ENCODE peak calls at places on chromosomes 11 and 22, in five cellular contexts. R is heart left ventricle; C is CD8-positive, alpha-beta T cell; E is thoracic aorta; F is PC-3. J is an unnamed sample.

GRCh38 chr11:102955624-102956023 is at the start of gene MMP13:
- DNase-seq in E (no peak), C (no peak), R (no peak), F (peak; percentile 97), J (no peak)

GRCh38 chr11:35045219-35045819 is 93.7 kb upstream of the CD44 start:
- DNase-seq in F (no peak), C (peak; percentile 79), E (no peak), R (no peak), J (peak; percentile 81)

GRCh38 chr22:36162127-36163034 is 1.8 kb upstream of the APOL3 start:
- DNase-seq in E (no peak), R (no peak), F (no peak), C (peak; percentile 40), J (no peak)

GRCh38 chr11:47946682-47947575 is 33.4 kb upstream of the PTPRJ start:
- DNase-seq in C (peak; percentile 17), F (peak; percentile 98), E (peak; percentile 60), R (peak; percentile 23), J (peak; percentile 71)

GRCh38 chr11:326842-327580 is 6.4 kb upstream of the IFITM3 start:
- DNase-seq in C (peak; percentile 77), R (peak; percentile 91), F (no peak), E (peak; percentile 38), J (peak; percentile 95)

GRCh38 chr11:75578977-75579376 is 16.9 kb downstream of the SERPINH1 start:
- DNase-seq in F (no peak), R (no peak), C (no peak), E (no peak), J (no peak)

GRCh38 chr11:30131535-30131934 is 99.3 kb upstream of the FSHB start:
- DNase-seq in C (no peak), E (no peak), R (no peak), F (no peak), J (no peak)

GRCh38 chr22:28441720-28442263 is 237.8 kb downstream of the TTC28 start:
- DNase-seq in E (no peak), F (no peak), C (no peak), R (no peak), J (no peak)

GRCh38 chr11:40732107-40732506 is 727.3 kb downstream of the LRRC4C start:
- DNase-seq in F (no peak), C (no peak), R (no peak), E (no peak), J (no peak)

GRCh38 chr11:60777572-60777971 is 7.6 kb upstream of the MS4A10 start:
- DNase-seq in R (no peak), F (peak; percentile 90), C (no peak), E (no peak), J (peak; percentile 44)

GRCh38 chr11:351411-351810 is 17.9 kb upstream of the B4GALNT4 start:
- DNase-seq in F (no peak), C (no peak), R (no peak), E (no peak), J (peak; percentile 37)

GRCh38 chr11:119491753-119492455 is 68.9 kb upstream of the THY1 start:
- DNase-seq in C (no peak), R (no peak), E (no peak), F (peak; percentile 36), J (no peak)

GRCh38 chr11:60316317-60316716 is 10.7 kb upstream of the MS4A6E start:
- DNase-seq in F (no peak), E (no peak), C (no peak), R (no peak), J (no peak)

GRCh38 chr11:41497974-41498373 is 38.5 kb upstream of the LRRC4C start:
- DNase-seq in C (no peak), F (no peak), R (no peak), E (no peak), J (no peak)

GRCh38 chr11:9002920-9003572 is 755 bp downstream of the NRIP3 start:
- DNase-seq in R (no peak), F (no peak), C (no peak), E (no peak), J (no peak)

GRCh38 chr22:25350551-25350971 is 131.1 kb downstream of the CRYBB2 start:
- DNase-seq in C (no peak), E (no peak), R (no peak), F (no peak), J (no peak)

GRCh38 chr11:128290106-128290840 is 297.1 kb downstream of the ETS1 start:
- DNase-seq in F (peak; percentile 94), E (no peak), C (peak; percentile 69), R (peak; percentile 73), J (peak; percentile 91)

GRCh38 chr22:50253046-50253580 is 2.0 kb upstream of the HDAC10 start:
- DNase-seq in R (no peak), E (no peak), C (no peak), F (no peak), J (no peak)

GRCh38 chr11:126430581-126431320 is 75.3 kb downstream of the ST3GAL4 start:
- DNase-seq in R (no peak), E (no peak), F (peak; percentile 56), C (no peak), J (no peak)

GRCh38 chr11:63951779-63952536 is 13.2 kb downstream of the NAA40 start:
- DNase-seq in E (no peak), F (no peak), R (no peak), C (peak; percentile 47), J (peak; percentile 68)

GRCh38 chr22:40529817-40530216 is 106.7 kb downstream of the MRTFA start:
- DNase-seq in R (no peak), E (no peak), F (no peak), C (no peak), J (no peak)

GRCh38 chr22:40525250-40525884 is 111.2 kb downstream of the MRTFA start:
- DNase-seq in C (peak; percentile 76), E (no peak), F (peak; percentile 48), R (peak; percentile 41), J (peak; percentile 80)

GRCh38 chr22:40531951-40532900 is 104.3 kb downstream of the MRTFA start:
- DNase-seq in R (no peak), F (no peak), C (no peak), E (no peak), J (no peak)

GRCh38 chr22:40524392-40525249 is 111.9 kb downstream of the MRTFA start:
- DNase-seq in R (no peak), F (peak; percentile 39), E (no peak), C (no peak), J (no peak)

GRCh38 chr22:40526960-40527359 is 109.6 kb downstream of the MRTFA start:
- DNase-seq in E (no peak), R (no peak), C (no peak), F (peak; percentile 18), J (no peak)
- H3K27ac ChIP-seq in E (peak overlapping the region; percentile 61), R (no peak overlapping the region), C (no peak overlapping the region), F (peak overlapping the region; percentile 3), J (no peak overlapping the region)

GRCh38 chr11:46220313-46220712 is 57.1 kb upstream of the CREB3L1 start:
- DNase-seq in R (no peak), F (no peak), C (no peak), E (no peak), J (no peak)

GRCh38 chr11:46212720-46213119 is 64.7 kb upstream of the CREB3L1 start:
- DNase-seq in C (no peak), E (no peak), F (peak; percentile 28), R (no peak), J (no peak)

GRCh38 chr11:46215208-46215931 is 62.1 kb upstream of the CREB3L1 start:
- DNase-seq in R (no peak), F (no peak), C (no peak), E (no peak), J (no peak)

GRCh38 chr11:46216765-46217089 is 60.7 kb upstream of the CREB3L1 start:
- DNase-seq in C (no peak), F (no peak), R (no peak), E (no peak), J (no peak)

GRCh38 chr11:46216040-46216764 is 61.3 kb upstream of the CREB3L1 start:
- DNase-seq in E (no peak), F (no peak), R (no peak), C (no peak), J (peak; percentile 51)
- H3K4me3 ChIP-seq in E (peak overlapping the region; percentile 47), F (no peak overlapping the region), R (peak overlapping the region; percentile 54), C (no peak overlapping the region), J (peak overlapping the region; percentile 18)

GRCh38 chr11:11538277-11538960 is 83.4 kb downstream of the GALNT18 start:
- DNase-seq in F (no peak), E (no peak), C (no peak), R (peak; percentile 84), J (no peak)
- H3K27ac ChIP-seq in F (no peak overlapping the region), E (peak overlapping the region; percentile 13), C (no peak overlapping the region), R (peak overlapping the region; percentile 89), J (no peak overlapping the region)

GRCh38 chr11:124864892-124865180 is 396 bp upstream of the ROBO3 start:
- DNase-seq in R (no peak), E (no peak), C (no peak), F (no peak), J (no peak)
- H3K4me3 ChIP-seq in R (peak overlapping the region; percentile 45), E (peak overlapping the region; percentile 62), C (no peak overlapping the region), F (no peak overlapping the region), J (no peak overlapping the region)

GRCh38 chr11:65078151-65078550 is 5.7 kb downstream of the CDCA5 start:
- DNase-seq in E (no peak), F (peak; percentile 69), R (no peak), C (peak; percentile 77), J (peak; percentile 92)
- H3K27ac ChIP-seq in E (no peak overlapping the region), F (no peak overlapping the region), R (no peak overlapping the region), C (no peak overlapping the region), J (peak overlapping the region; percentile 35)

GRCh38 chr11:15993360-15993759 is 363.0 kb downstream of the SOX6 start:
- DNase-seq in R (no peak), E (no peak), F (no peak), C (no peak), J (no peak)
- H3K4me3 ChIP-seq in R (no peak overlapping the region), E (no peak overlapping the region), F (no peak overlapping the region), C (no peak overlapping the region), J (no peak overlapping the region)

DNA sequence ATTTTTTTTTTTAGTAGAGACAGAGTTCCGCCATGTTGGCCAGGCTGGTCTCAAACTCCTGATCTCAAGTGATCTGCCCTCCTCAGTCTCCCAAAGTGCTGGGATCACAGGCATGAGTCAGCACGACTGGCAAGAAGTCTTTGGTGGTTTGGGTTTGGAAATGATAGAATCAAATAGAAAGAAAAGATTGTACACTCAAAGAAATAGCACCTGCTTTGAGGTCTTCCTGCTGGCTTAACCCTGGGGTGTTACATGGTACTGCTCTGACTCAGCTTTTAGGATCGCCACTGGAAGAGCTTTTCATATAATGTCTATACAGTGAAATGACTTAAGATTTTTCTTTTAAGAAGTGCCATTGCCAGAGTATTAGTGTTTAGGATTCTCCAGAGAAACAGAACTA is 50.2 kb downstream of the JAM3 start:
- DNase-seq in F (no peak), R (no peak), C (no peak), E (no peak), J (no peak)
- H3K27ac ChIP-seq in F (no peak overlapping the region), R (peak overlapping the region; percentile 92), C (no peak overlapping the region), E (peak overlapping the region; percentile 96), J (no peak overlapping the region)

J was measured in Peyer's patch.